ENCODE peak calls at places on chromosomes 16 and 17, in nine cellular contexts. B is NCI-H748 treated with DMSO at 0.1 percent for 48 hours; W is activated T-cell treated with anti-CD3 and anti-CD28 coated beads, Interleukin-2, amount 50 U/mL, for 72 hours; L is cardiac septum; F is kidney glomerular epithelial cell; E is SHP77; Z is cardiac muscle cell; C is NCI-H1436 treated with DMSO at 0.1 percent for 48 hours; N is iPS-NIHi11. K is an unnamed sample.

GRCh38 chr17:69093279-69093789 is 32.6 kb upstream of the ABCA9 start:
- DNase-seq in L (no peak), F (no peak), N (no peak), W (no peak), B (no peak), Z (no peak), C (no peak), E (no peak), K (no peak)

GRCh38 chr16:73206306-73206705 is 158.4 kb upstream of the ZFHX3 start:
- DNase-seq in L (no peak), F (no peak), E (no peak), C (no peak), Z (no peak), N (no peak), W (no peak), B (no peak), K (no peak)

GRCh38 chr17:10663231-10663630 is 6.1 kb upstream of the MYH3 start:
- DNase-seq in L (no peak), E (no peak), C (no peak), B (no peak), N (no peak), F (no peak), Z (no peak), W (no peak), K (no peak)

GRCh38 chr17:20091161-20092029 is 82.2 kb downstream of the SPECC1 start:
- DNase-seq in E (no peak), B (no peak), L (no peak), Z (no peak), F (no peak), C (no peak), W (no peak), N (no peak), K (no peak)

GRCh38 chr17:54901230-54901847 is 687 bp downstream of the TOM1L1 start:
- DNase-seq in F (peak), C (peak), L (no peak), W (no peak), Z (no peak), B (no peak), N (peak), E (peak), K (no peak)

GRCh38 chr17:39195568-39196160 is 1.8 kb downstream of the CACNB1 start:
- DNase-seq in B (no peak), C (no peak), W (no peak), N (no peak), Z (no peak), F (no peak), L (no peak), E (no peak), K (no peak)

GRCh38 chr17:17077101-17077500 is 34.8 kb downstream of the MPRIP start:
- DNase-seq in C (no peak), W (no peak), F (no peak), Z (no peak), E (no peak), B (no peak), L (peak), N (no peak), K (no peak)

GRCh38 chr16:84683691-84684591 is 15.9 kb upstream of the USP10 start:
- DNase-seq in B (no peak), L (no peak), F (no peak), Z (no peak), N (peak), E (no peak), W (no peak), C (no peak), K (no peak)

GRCh38 chr16:57862698-57863433 is 60.6 kb upstream of the KIFC3 start:
- DNase-seq in C (no peak), B (no peak), F (no peak), W (no peak), E (no peak), Z (peak), N (no peak), L (no peak), K (no peak)

GRCh38 chr17:72458301-72458700 is 337.5 kb downstream of the SOX9 start:
- DNase-seq in N (no peak), L (no peak), C (no peak), E (no peak), F (no peak), Z (no peak), B (no peak), W (no peak), K (no peak)

GRCh38 chr17:30278032-30278431 is 13.7 kb downstream of the BLMH start:
- DNase-seq in L (no peak), W (no peak), N (no peak), C (no peak), B (peak), F (no peak), E (no peak), Z (peak), K (no peak)

GRCh38 chr16:47886631-47887415 is 269.0 kb downstream of the ABCC12 start:
- DNase-seq in Z (no peak), L (no peak), W (no peak), E (no peak), C (no peak), F (no peak), B (no peak), N (no peak), K (no peak)

GRCh38 chr16:58843675-58844074 is 109.6 kb upstream of the GOT2 start:
- DNase-seq in B (peak), W (no peak), C (no peak), N (peak), Z (peak), L (no peak), E (peak), F (peak), K (peak)

GRCh38 chr17:64091116-64091515 is 38.8 kb downstream of the ERN1 start:
- DNase-seq in F (no peak), L (no peak), N (no peak), Z (no peak), E (no peak), B (no peak), C (no peak), W (peak), K (no peak)

GRCh38 chr16:27253526-27253930 is 15.0 kb downstream of the NSMCE1 start:
- DNase-seq in C (no peak), W (no peak), N (no peak), E (no peak), L (no peak), F (peak), Z (no peak), B (no peak), K (peak)

GRCh38 chr16:1815461-1815860 is 11.2 kb downstream of the HAGH start:
- DNase-seq in W (no peak), L (no peak), B (no peak), F (no peak), N (no peak), E (no peak), C (no peak), Z (no peak), K (no peak)

K was measured in HFF-Myc.